ENCODE peak calls at places on chromosomes 11 and 22, in ten cellular contexts. O is activated CD4-positive, alpha-beta T cell treated with anti-CD3 and anti-CD28 coated beads, Interleukin-2, amount 10 ng/mL, durations not matched to agents 7 days and 5 days; T is NCI-H2107; E is NCI-H2029; U is GM23248; C is foreskin melanocyte; Z is central memory CD4-positive, alpha-beta T cell; W is fibroblast of the aortic adventitia; N is HFF-Myc; V is glutamatergic neuron. B is an unnamed sample.

GRCh38 chr11:833114-833791 is 501 bp downstream of the CD151 start:
- DNase-seq in O (peak; percentile 29), T (no peak), E (no peak), U (peak; percentile 85), C (no peak), Z (peak; percentile 32), W (peak; percentile 35), N (no peak), V (peak; percentile 85), B (peak; percentile 61)

GRCh38 chr11:124200671-124201070 is 17.5 kb downstream of the OR10D3 start:
- DNase-seq in O (no peak), T (no peak), E (no peak), U (no peak), C (no peak), Z (no peak), W (no peak), N (no peak), V (no peak), B (no peak)

GRCh38 chr11:62552465-62552782 is 5.8 kb upstream of the AHNAK start:
- DNase-seq in O (no peak), T (no peak), E (no peak), U (peak; percentile 46), C (no peak), Z (no peak), W (peak; percentile 35), N (peak; percentile 62), V (no peak), B (peak; percentile 52)

GRCh38 chr11:27464155-27464759 is 8.3 kb downstream of the LGR4 start:
- DNase-seq in O (no peak), T (no peak), E (no peak), U (peak; percentile 53), C (no peak), Z (no peak), W (peak; percentile 50), N (no peak), V (no peak), B (peak; percentile 86)

GRCh38 chr11:122720482-122720881 is 65.0 kb downstream of the UBASH3B start:
- DNase-seq in O (no peak), T (no peak), E (no peak), U (no peak), C (no peak), Z (no peak), W (peak; percentile 47), N (no peak), V (no peak), B (peak; percentile 89)

GRCh38 chr22:46362221-46362933 is 26.9 kb downstream of the TRMU start:
- DNase-seq in O (no peak), T (no peak), E (no peak), U (no peak), C (no peak), Z (no peak), W (no peak), N (no peak), V (no peak), B (no peak)

GRCh38 chr11:117381988-117382387 is 54.3 kb downstream of the CEP164 start:
- DNase-seq in O (no peak), T (no peak), E (no peak), U (no peak), C (no peak), Z (no peak), W (no peak), N (no peak), V (no peak), B (no peak)

GRCh38 chr11:134343646-134344045 is 11.9 kb downstream of the GLB1L2 start:
- DNase-seq in O (no peak), T (no peak), E (no peak), U (no peak), C (no peak), Z (no peak), W (no peak), N (no peak), V (no peak), B (no peak)

GRCh38 chr11:46183819-46184218 is 62.6 kb upstream of the PHF21A start:
- DNase-seq in O (no peak), T (no peak), E (no peak), U (peak; percentile 54), C (no peak), Z (no peak), W (peak; percentile 35), N (no peak), V (no peak), B (peak; percentile 91)

GRCh38 chr11:70456921-70457532 is 58.7 kb downstream of the CTTN start:
- DNase-seq in O (no peak), T (no peak), E (no peak), U (peak; percentile 83), C (peak; percentile 11), Z (no peak), W (peak; percentile 63), N (no peak), V (no peak), B (no peak)

GRCh38 chr11:66866420-66867010 is 9.7 kb downstream of the LRFN4 start:
- DNase-seq in O (no peak), T (no peak), E (no peak), U (no peak), C (no peak), Z (no peak), W (no peak), N (no peak), V (peak; percentile 35), B (no peak)

GRCh38 chr11:97069160-97069559 is 679.3 kb downstream of the JRKL start:
- DNase-seq in O (no peak), T (no peak), E (no peak), U (no peak), C (no peak), Z (no peak), W (no peak), N (no peak), V (no peak), B (no peak)

GRCh38 chr11:17008099-17008498 is 6.1 kb downstream of the PLEKHA7 start:
- DNase-seq in O (no peak), T (no peak), E (no peak), U (no peak), C (no peak), Z (no peak), W (no peak), N (no peak), V (no peak), B (no peak)

GRCh38 chr22:45009881-45010531 is at the start of gene PHF21B:
- DNase-seq in O (no peak), T (no peak), E (peak; percentile 71), U (peak; percentile 38), C (peak; percentile 9), Z (no peak), W (peak; percentile 15), N (no peak), V (peak; percentile 94), B (peak; percentile 24)

GRCh38 chr11:111604392-111605009 is 2.3 kb downstream of the SIK2 start:
- DNase-seq in O (peak; percentile 22), T (no peak), E (peak; percentile 67), U (peak; percentile 70), C (peak; percentile 50), Z (peak; percentile 47), W (peak; percentile 60), N (no peak), V (no peak), B (peak; percentile 51)

GRCh38 chr11:65032216-65032615 is 5.0 kb downstream of the SNX15 start:
- DNase-seq in O (no peak), T (no peak), E (no peak), U (no peak), C (no peak), Z (no peak), W (no peak), N (no peak), V (no peak), B (no peak)

GRCh38 chr11:9228086-9228485 is 37.1 kb downstream of the DENND5A start:
- DNase-seq in O (no peak), T (no peak), E (no peak), U (no peak), C (no peak), Z (no peak), W (no peak), N (no peak), V (no peak), B (no peak)

GRCh38 chr22:30705710-30706651 is 11.3 kb downstream of the OSBP2 start:
- DNase-seq in O (no peak), T (peak; percentile 4), E (no peak), U (peak; percentile 94), C (no peak), Z (no peak), W (peak; percentile 76), N (peak; percentile 52), V (peak; percentile 34), B (no peak)

GRCh38 chr11:70384486-70385152 is 13.7 kb upstream of the CTTN start:
- DNase-seq in O (no peak), T (no peak), E (no peak), U (no peak), C (no peak), Z (no peak), W (no peak), N (no peak), V (no peak), B (no peak)

GRCh38 chr11:16905375-16905774 is 108.8 kb downstream of the PLEKHA7 start:
- DNase-seq in O (no peak), T (no peak), E (no peak), U (no peak), C (no peak), Z (no peak), W (no peak), N (no peak), V (no peak), B (no peak)

GRCh38 chr11:73521621-73522020 is 76.3 kb downstream of the FAM168A start:
- DNase-seq in O (no peak), T (no peak), E (no peak), U (peak; percentile 63), C (peak; percentile 66), Z (no peak), W (peak; percentile 18), N (no peak), V (no peak), B (no peak)

GRCh38 chr22:36246718-36247117 is 6.2 kb upstream of the APOL1 start:
- DNase-seq in O (no peak), T (no peak), E (no peak), U (no peak), C (no peak), Z (no peak), W (no peak), N (no peak), V (no peak), B (no peak)

GRCh38 chr11:83865636-83866461 is 579.7 kb upstream of the CCDC90B start:
- DNase-seq in O (no peak), T (no peak), E (no peak), U (peak; percentile 39), C (peak; percentile 18), Z (no peak), W (peak; percentile 5), N (no peak), V (no peak), B (peak; percentile 23)

GRCh38 chr11:65650547-65651338 is 12.0 kb downstream of the RELA start:
- DNase-seq in O (no peak), T (no peak), E (no peak), U (no peak), C (no peak), Z (no peak), W (no peak), N (no peak), V (peak; percentile 61), B (peak; percentile 47)

GRCh38 chr11:108496643-108497256 is 1.4 kb downstream of the POGLUT3 start:
- DNase-seq in O (no peak), T (no peak), E (no peak), U (peak; percentile 55), C (no peak), Z (no peak), W (peak; percentile 27), N (no peak), V (no peak), B (no peak)

GRCh38 chr22:32518848-32519247 is 44.2 kb downstream of the FBXO7 start:
- DNase-seq in O (no peak), T (no peak), E (no peak), U (no peak), C (no peak), Z (no peak), W (no peak), N (no peak), V (no peak), B (peak; percentile 20)

GRCh38 chr11:10777393-10777793 is 26.3 kb downstream of the CTR9 start:
- DNase-seq in O (no peak), T (no peak), E (peak; percentile 9), U (no peak), C (no peak), Z (no peak), W (no peak), N (no peak), V (no peak), B (no peak)

GRCh38 chr11:7490054-7490453 is 4.7 kb downstream of the OLFML1 start:
- DNase-seq in O (no peak), T (no peak), E (no peak), U (peak; percentile 85), C (no peak), Z (no peak), W (peak; percentile 81), N (no peak), V (no peak), B (peak; percentile 58)